ENCODE peak calls at places on chromosomes 12 and 14, in nine cellular contexts. S is heart right ventricle; Q is CD4-positive, alpha-beta T cell; W is neural crest cell; P is transverse colon; O is heart left ventricle; Y is epithelial cell of esophagus; K is prostate gland; H is cardiac muscle cell. G is an unnamed sample.

GRCh38 chr12:96070670-96071279 is 35.4 kb upstream of the LTA4H start:
- DNase-seq in S (no peak), Q (no peak), W (no peak), P (peak), O (no peak), Y (peak), K (no peak), H (peak), G (no peak)

GRCh38 chr12:52636592-52637258 is 15.3 kb downstream of the KRT2 start:
- DNase-seq in S (no peak), Q (no peak), W (no peak), P (no peak), O (no peak), Y (no peak), K (no peak), H (no peak), G (no peak)

GRCh38 chr12:126772171-126772864 is 1494.7 kb upstream of the TMEM132C start:
- DNase-seq in S (no peak), Q (peak), W (no peak), P (peak), O (no peak), Y (peak), K (no peak), H (no peak), G (no peak)

GRCh38 chr14:90087433-90087832 is 25.6 kb downstream of the KCNK13 start:
- DNase-seq in S (no peak), Q (no peak), W (no peak), P (peak), O (peak), Y (peak), K (no peak), H (peak), G (no peak)

GRCh38 chr14:79583738-79584405 is 627.4 kb downstream of the DIO2 start:
- DNase-seq in S (no peak), Q (no peak), W (no peak), P (no peak), O (no peak), Y (peak), K (no peak), H (peak), G (no peak)

GRCh38 chr12:24172773-24173447 is 223.4 kb upstream of the SOX5 start:
- DNase-seq in S (no peak), Q (no peak), W (no peak), P (no peak), O (no peak), Y (no peak), K (no peak), H (no peak), G (no peak)

GRCh38 chr14:81313200-81313599 is 86.9 kb downstream of the STON2 start:
- DNase-seq in S (no peak), Q (no peak), W (no peak), P (no peak), O (no peak), Y (peak), K (no peak), H (no peak), G (no peak)

GRCh38 chr12:124768462-124769165 is 95.0 kb downstream of the SCARB1 start:
- DNase-seq in S (no peak), Q (no peak), W (no peak), P (no peak), O (no peak), Y (no peak), K (no peak), H (no peak), G (no peak)

GRCh38 chr12:41190360-41190759 is 2.2 kb downstream of the PDZRN4 start:
- DNase-seq in S (no peak), Q (no peak), W (no peak), P (no peak), O (no peak), Y (peak), K (no peak), H (peak), G (no peak)

GRCh38 chr14:99744199-99744872 is 48.9 kb upstream of the EML1 start:
- DNase-seq in S (no peak), Q (no peak), W (no peak), P (no peak), O (no peak), Y (peak), K (no peak), H (no peak), G (no peak)
- TF ChIP-seq CTCF in S (no peak), Q (no peak), W (no peak), P (no peak), O (no peak), Y (no peak), K (no peak), H (no peak), G (no peak)

GRCh38 chr14:64516969-64517368 is 12.4 kb downstream of the ZBTB1 start:
- DNase-seq in S (no peak), Q (no peak), W (no peak), P (no peak), O (no peak), Y (no peak), K (no peak), H (no peak), G (no peak)

GRCh38 chr14:64522591-64523355 is 17.8 kb upstream of the HSPA2 start:
- DNase-seq in S (no peak), Q (no peak), W (no peak), P (no peak), O (no peak), Y (no peak), K (no peak), H (no peak), G (no peak)

GRCh38 chr14:64518229-64518628 is 13.7 kb downstream of the ZBTB1 start:
- DNase-seq in S (no peak), Q (no peak), W (no peak), P (no peak), O (no peak), Y (no peak), K (no peak), H (no peak), G (no peak)

GRCh38 chr14:64525354-64525753 is 15.2 kb upstream of the HSPA2 start:
- DNase-seq in S (no peak), Q (no peak), W (no peak), P (no peak), O (no peak), Y (no peak), K (no peak), H (no peak), G (no peak)

DNA sequence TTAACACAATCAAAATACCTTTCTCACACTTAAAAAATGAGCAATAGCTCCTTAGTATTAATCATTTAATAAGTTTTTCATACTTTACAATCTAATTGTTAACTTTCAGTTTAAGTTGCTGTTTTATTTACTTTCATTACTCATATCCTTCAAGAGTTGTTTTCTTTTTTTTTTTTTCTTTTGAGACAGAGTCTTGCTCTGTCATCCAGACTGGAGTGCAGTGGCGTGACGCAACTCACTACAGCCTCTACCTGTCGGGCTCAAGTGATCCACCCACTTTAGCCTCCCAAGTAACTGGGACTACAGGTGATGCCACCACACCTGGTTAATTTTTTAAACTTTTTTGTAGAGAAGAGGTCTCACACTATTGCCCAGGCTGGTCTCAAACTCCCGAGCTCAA is 16.1 kb downstream of the ZBTB1 start:
- DNase-seq in S (no peak), Q (no peak), W (no peak), P (no peak), O (no peak), Y (peak), K (no peak), H (no peak), G (no peak)
- TF ChIP-seq CTCF in S (no peak), Q (no peak), W (no peak), P (no peak), O (no peak), Y (no peak), K (no peak), H (no peak), G (no peak)

DNA sequence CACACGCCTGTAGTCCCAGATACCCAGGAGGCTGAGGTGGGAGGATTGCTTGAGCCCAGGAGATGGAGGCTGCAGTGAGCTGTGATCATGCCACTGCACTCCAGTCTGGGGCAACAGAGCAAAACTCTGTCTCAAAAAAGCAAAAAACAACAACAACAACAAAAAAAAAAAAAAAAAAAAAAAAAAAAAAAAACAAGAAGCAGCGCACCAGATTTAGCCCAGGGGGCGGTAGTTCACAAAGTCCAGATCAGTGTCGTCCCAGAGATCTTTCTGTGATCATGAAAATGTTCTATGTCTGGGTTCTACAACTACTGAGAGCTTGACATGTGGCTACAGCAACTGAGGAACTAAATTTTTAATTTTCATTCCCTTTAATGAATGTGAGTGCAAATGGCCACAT is 27.4 kb downstream of the OAS2 start:
- DNase-seq in S (no peak), Q (no peak), W (no peak), P (no peak), O (no peak), Y (peak), K (no peak), H (peak), G (no peak)
- TF ChIP-seq CTCF in S (peak), Q (peak), W (peak), P (no peak), O (no peak), Y (peak), K (no peak), H (peak), G (peak)

DNA sequence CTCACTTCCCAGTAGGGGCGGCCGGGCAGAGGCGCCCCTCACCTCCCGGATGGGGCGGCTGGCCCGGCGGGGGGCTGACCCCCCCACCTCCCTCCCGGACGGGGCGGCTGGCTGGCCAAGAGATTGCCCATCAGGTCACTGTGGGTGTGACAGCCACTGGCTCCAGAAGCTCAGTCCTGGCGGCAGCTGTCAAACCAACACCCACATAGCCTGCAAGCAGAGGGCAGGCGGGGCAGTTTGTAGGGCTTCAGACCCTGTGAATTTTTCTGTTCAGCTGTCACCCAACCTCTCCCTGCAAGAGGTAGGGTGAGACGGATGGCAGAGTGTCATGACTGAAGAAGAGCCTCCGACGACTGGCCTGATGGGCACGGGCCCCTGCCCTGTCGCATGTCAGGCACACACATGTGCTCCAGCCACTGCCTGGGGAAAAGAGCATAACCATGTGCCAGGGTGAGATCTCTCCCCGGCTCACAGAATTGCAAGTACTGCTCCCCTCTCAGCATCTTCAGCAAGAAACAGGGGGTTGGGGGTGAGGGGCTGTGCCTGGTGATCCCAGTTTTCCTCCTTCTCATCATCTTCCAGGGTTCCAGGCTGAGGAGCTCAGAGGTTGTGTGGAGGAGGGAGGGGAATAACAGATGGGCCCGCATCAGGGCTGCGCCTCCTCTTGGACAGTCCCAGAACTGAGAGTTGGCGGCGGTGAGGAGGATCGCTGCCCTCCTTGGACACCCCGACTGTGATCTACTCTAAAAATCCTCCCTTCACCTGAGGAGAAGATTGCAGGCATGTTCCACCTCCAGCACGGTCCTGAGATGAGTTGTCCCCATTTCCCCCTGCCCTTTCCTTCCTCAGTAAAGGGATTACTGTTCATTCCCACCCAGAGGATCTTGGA is 11.2 kb upstream of the PRPH start:
- DNase-seq in S (no peak), Q (no peak), W (no peak), P (no peak), O (no peak), Y (no peak), K (no peak), H (no peak), G (no peak)
- TF ChIP-seq CTCF in S (no peak), Q (no peak), W (no peak), P (no peak), O (no peak), Y (no peak), K (no peak), H (no peak), G (no peak)

GRCh38 chr12:46263140-46264017 is 5.5 kb downstream of the SLC38A1 start:
- DNase-seq in S (no peak), Q (no peak), W (no peak), P (no peak), O (no peak), Y (no peak), K (no peak), H (no peak), G (no peak)
- TF ChIP-seq CTCF in S (peak), Q (no peak), W (peak), P (peak), O (no peak), Y (peak), K (no peak), H (peak), G (peak)

GRCh38 chr14:104929268-104930230 is 4.9 kb downstream of the PLD4 start:
- DNase-seq in S (no peak), Q (no peak), W (no peak), P (no peak), O (no peak), Y (no peak), K (no peak), H (no peak), G (no peak)
- TF ChIP-seq CTCF in S (no peak), Q (no peak), W (no peak), P (no peak), O (no peak), Y (no peak), K (no peak), H (no peak), G (no peak)

DNA sequence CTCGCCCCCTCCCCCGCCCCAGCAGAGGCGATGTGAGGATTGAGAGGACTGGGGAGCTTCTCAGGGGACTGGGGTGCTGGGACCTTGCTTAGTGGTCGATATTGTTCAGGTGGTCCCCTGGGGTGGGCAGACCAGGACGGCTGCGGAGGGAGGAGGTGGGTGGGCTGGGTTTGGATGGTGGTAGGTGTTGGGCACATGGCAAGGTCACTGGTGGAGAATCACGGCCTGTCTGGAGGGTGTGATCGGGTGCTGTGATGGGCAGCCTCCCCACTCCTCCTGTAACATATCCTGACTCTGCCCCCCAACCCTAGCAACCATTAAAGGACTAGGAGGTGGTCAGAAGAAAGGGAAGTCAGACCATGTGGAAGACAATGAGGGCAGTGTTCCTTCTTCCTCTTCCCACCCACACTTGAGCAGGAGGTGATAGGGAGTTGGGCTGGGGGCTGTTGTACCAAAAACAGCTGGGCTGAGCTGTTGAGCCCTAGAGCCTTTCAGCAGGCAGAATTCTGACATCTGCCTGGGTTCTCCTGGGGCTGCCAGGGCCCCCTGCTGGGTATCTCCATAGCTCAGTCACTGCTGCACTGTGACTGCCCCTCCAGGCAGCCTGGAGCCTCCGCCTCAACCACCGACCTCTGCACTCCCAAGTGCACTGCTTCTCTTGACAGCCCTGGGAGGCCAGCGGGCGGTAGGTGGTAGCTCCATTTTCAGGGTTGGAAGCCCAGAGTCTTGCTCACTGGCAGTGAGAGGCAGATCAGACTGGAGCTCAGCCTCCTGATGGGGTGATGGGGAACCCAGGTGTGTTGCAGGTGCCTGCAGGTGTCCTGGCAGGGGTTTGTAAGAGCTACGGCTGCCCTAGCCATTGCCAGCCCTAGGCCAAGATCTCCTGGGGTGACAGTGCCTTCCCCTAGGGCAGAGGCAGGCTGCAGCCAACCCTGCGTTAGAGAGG is 15.3 kb downstream of the VASH1 start:
- DNase-seq in S (no peak), Q (no peak), W (peak), P (no peak), O (no peak), Y (no peak), K (no peak), H (no peak), G (no peak)
- TF ChIP-seq CTCF in S (no peak), Q (no peak), W (no peak), P (no peak), O (no peak), Y (no peak), K (no peak), H (peak), G (no peak)

DNA sequence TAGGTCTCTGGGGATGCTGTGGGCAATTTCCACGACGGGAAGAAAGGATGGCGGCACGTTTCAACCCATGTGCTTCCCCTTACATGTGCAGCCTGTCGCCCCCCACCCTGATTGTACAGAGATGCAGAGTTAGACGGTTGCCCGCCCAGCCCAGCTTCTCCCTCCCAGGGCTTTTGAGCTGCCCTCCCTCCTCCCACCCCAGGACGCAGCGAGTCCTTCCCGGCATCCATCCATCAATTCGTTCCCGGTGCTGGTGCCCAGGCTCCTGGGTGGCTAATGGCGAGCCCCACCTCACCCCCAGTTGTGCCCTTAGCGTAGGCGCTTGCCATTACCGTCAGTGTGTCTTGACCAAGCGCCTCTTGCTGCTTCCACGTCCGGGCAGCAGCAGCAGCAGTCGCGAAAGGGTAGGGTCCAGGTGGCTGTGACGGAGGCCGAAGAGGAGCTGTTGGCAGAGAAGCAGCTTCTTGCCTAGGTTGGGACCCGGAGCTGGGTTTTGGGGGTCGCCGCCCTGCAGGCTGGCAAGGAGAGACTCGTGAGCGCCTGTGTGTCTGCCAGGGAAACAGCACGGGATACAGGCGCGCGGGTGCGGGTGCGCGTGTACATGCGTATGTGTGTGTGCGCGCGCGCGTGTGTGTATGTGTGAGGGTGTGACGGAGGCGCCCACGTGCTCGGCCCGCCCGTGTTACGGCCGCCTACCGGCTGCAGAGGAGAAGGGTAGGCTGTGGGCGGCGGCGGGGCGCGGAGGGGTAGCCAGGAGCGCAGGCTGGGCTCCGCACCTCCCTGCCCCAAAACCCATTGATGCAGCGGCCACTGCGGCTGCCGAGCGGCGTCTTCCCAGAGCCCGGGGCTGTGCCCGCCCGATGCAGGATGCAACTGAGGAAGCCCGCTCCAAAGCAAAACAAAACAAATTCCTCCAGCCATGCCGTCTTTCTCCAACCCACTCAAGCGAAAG is at the start of gene SLC6A15:
- DNase-seq in S (no peak), Q (no peak), W (peak), P (no peak), O (no peak), Y (peak), K (no peak), H (peak), G (peak)
- TF ChIP-seq CTCF in S (no peak), Q (no peak), W (peak), P (no peak), O (no peak), Y (peak), K (no peak), H (peak), G (peak)

DNA sequence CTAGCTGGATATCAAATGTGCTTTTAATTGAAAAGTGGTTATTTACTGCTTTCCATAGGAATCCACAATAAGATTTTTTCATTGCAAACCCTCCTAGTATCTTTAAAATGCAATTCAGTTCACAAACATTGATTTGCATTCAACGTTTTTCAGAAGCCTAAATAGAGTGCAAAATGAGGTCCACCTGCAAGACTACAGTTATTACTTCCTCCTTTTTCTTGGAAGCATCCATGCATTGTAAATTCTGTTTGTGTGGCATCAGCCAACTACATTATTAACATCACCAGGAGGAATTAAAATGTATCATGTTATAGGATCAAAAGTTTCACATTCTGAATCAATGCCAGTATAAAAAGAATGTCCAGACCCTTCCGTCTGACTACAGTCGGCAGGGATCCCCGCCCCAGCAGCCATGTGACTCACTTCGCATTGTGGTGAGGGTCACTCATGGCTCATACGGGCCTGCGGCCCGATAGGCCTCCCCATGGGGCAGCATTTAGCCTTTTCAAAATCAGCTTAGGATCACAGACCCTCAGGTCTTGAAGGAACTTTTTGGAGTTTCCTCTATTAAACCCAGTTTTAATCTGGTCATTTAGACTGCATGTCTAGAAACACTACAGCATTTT is 46.3 kb downstream of the NTF3 start:
- DNase-seq in S (no peak), Q (no peak), W (no peak), P (no peak), O (no peak), Y (no peak), K (no peak), H (no peak), G (no peak)
- TF ChIP-seq CTCF in S (no peak), Q (no peak), W (no peak), P (no peak), O (no peak), Y (no peak), K (no peak), H (no peak), G (no peak)